ENCODE peak calls at places on chromosomes 12 and 14, in four cellular contexts. C is ovary; D is CD8-positive, alpha-beta T cell; T is AG10803. M is an unnamed sample.

GRCh38 chr14:75155159-75155558 is 21.3 kb downstream of the TMED10 start:
- DNase-seq in C (no peak), D (no peak), T (no peak), M (no peak)

GRCh38 chr14:88983755-88984154 is 159.3 kb downstream of the TTC8 start:
- DNase-seq in C (no peak), D (no peak), T (peak; percentile 90), M (no peak)

GRCh38 chr14:38074091-38074490 is 133.6 kb upstream of the SSTR1 start:
- DNase-seq in C (no peak), D (peak; percentile 19), T (no peak), M (no peak)

GRCh38 chr14:99986416-99986815 is 78.8 kb upstream of the EVL start:
- DNase-seq in C (no peak), D (no peak), T (peak; percentile 91), M (no peak)

GRCh38 chr12:114407566-114408411 is 1.8 kb upstream of the TBX5 start:
- DNase-seq in C (no peak), D (no peak), T (no peak), M (no peak)

GRCh38 chr12:120497524-120498150 is 1.7 kb downstream of the DYNLL1 start:
- DNase-seq in C (no peak), D (no peak), T (peak; percentile 27), M (no peak)

GRCh38 chr12:102300824-102301461 is 103.3 kb upstream of the PMCH start:
- DNase-seq in C (no peak), D (no peak), T (peak; percentile 44), M (peak; percentile 20)

GRCh38 chr14:61077946-61078738 is 97.1 kb downstream of the SLC38A6 start:
- DNase-seq in C (no peak), D (no peak), T (no peak), M (no peak)

GRCh38 chr12:104825408-104825807 is 132.7 kb downstream of the SLC41A2 start:
- DNase-seq in C (no peak), D (no peak), T (no peak), M (no peak)

GRCh38 chr14:101246894-101247853 is 314.1 kb upstream of the DIO3 start:
- DNase-seq in C (no peak), D (no peak), T (no peak), M (peak; percentile 33)

GRCh38 chr12:113278631-113279030 is 56.3 kb downstream of the SLC8B1 start:
- DNase-seq in C (no peak), D (no peak), T (no peak), M (no peak)

GRCh38 chr12:22046968-22047390 is 961 bp downstream of the CMAS start:
- DNase-seq in C (no peak), D (no peak), T (no peak), M (no peak)

GRCh38 chr12:109309441-109310246 is 560 bp upstream of the FOXN4 start:
- DNase-seq in C (no peak), D (no peak), T (no peak), M (no peak)

GRCh38 chr12:120584343-120585149 is 3.3 kb upstream of the POP5 start:
- DNase-seq in C (peak; percentile 21), D (peak; percentile 52), T (no peak), M (peak; percentile 32)

GRCh38 chr12:80936642-80937390 is 918 bp downstream of the LIN7A start:
- DNase-seq in C (peak; percentile 39), D (no peak), T (peak; percentile 41), M (peak; percentile 3)

GRCh38 chr14:25464772-25465171 is 414.8 kb upstream of the STXBP6 start:
- DNase-seq in C (no peak), D (no peak), T (no peak), M (no peak)

GRCh38 chr14:81464253-81465001 is 64.3 kb upstream of the STON2 start:
- DNase-seq in C (peak; percentile 23), D (peak; percentile 40), T (peak; percentile 45), M (no peak)

GRCh38 chr12:4809013-4809448 is 88.8 kb downstream of the GALNT8 start:
- DNase-seq in C (no peak), D (peak; percentile 28), T (no peak), M (no peak)

GRCh38 chr14:90976076-90976475 is 84.4 kb downstream of the RPS6KA5 start:
- DNase-seq in C (no peak), D (no peak), T (no peak), M (no peak)

GRCh38 chr12:98653866-98654493 is 8.9 kb downstream of the APAF1 start:
- DNase-seq in C (no peak), D (no peak), T (peak; percentile 73), M (no peak)

GRCh38 chr12:82524636-82525035 is 162.1 kb upstream of the TMTC2 start:
- DNase-seq in C (no peak), D (no peak), T (peak; percentile 3), M (no peak)

GRCh38 chr12:59164226-59164625 is 243.9 kb upstream of the LRIG3 start:
- DNase-seq in C (no peak), D (no peak), T (no peak), M (no peak)

GRCh38 chr12:67161322-67161918 is 107.7 kb upstream of the CAND1 start:
- DNase-seq in C (no peak), D (peak; percentile 30), T (peak; percentile 44), M (no peak)

GRCh38 chr14:97021571-97022171 is 224.5 kb downstream of the VRK1 start:
- DNase-seq in C (no peak), D (no peak), T (no peak), M (no peak)

GRCh38 chr14:99321955-99322730 is 50.1 kb upstream of the BCL11B start:
- DNase-seq in C (no peak), D (no peak), T (no peak), M (no peak)

GRCh38 chr12:31230004-31230403 is 95.9 kb downstream of the SINHCAF start:
- DNase-seq in C (no peak), D (no peak), T (no peak), M (no peak)
- H3K4me3 ChIP-seq in C (no peak overlapping the region), D (no peak overlapping the region), T (no peak overlapping the region), M (no peak overlapping the region)

GRCh38 chr12:123903301-123904065 is 69.1 kb downstream of the CCDC92 start:
- DNase-seq in C (no peak), D (no peak), T (no peak), M (no peak)
- TF ChIP-seq CTCF in C (no peak), D (no peak), T (no peak), M (no peak)

GRCh38 chr14:76654573-76654955 is 106.7 kb upstream of the VASH1 start:
- DNase-seq in C (no peak), D (no peak), T (no peak), M (no peak)

GRCh38 chr14:76653875-76654572 is 107.2 kb upstream of the VASH1 start:
- DNase-seq in C (no peak), D (no peak), T (no peak), M (no peak)

GRCh38 chr14:76655331-76655730 is 105.9 kb upstream of the VASH1 start:
- DNase-seq in C (no peak), D (no peak), T (no peak), M (no peak)

GRCh38 chr14:76656592-76656991 is 104.7 kb upstream of the VASH1 start:
- DNase-seq in C (no peak), D (no peak), T (no peak), M (no peak)

DNA sequence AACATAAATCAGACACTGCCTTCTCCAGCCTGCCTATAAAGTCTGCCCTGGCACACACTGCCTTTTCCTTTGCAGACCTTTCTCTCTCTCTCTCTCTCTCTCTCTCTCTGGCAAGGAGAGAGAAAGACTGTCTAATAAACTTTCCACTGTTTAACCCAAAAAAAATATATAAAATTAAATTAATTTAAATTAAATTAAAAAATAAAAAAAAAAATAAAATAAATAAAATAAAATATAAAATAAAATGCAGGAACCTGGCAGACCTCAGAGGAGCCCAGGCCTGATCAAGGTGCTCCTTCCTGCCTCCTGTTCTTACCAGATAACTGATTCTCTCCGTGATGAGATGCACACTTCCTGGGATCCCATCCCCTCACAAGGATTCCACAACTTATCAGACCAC is 103.9 kb upstream of the VASH1 start:
- DNase-seq in C (no peak), D (no peak), T (no peak), M (no peak)
- H3K4me3 ChIP-seq in C (no peak overlapping the region), D (no peak overlapping the region), T (no peak overlapping the region), M (no peak overlapping the region)

DNA sequence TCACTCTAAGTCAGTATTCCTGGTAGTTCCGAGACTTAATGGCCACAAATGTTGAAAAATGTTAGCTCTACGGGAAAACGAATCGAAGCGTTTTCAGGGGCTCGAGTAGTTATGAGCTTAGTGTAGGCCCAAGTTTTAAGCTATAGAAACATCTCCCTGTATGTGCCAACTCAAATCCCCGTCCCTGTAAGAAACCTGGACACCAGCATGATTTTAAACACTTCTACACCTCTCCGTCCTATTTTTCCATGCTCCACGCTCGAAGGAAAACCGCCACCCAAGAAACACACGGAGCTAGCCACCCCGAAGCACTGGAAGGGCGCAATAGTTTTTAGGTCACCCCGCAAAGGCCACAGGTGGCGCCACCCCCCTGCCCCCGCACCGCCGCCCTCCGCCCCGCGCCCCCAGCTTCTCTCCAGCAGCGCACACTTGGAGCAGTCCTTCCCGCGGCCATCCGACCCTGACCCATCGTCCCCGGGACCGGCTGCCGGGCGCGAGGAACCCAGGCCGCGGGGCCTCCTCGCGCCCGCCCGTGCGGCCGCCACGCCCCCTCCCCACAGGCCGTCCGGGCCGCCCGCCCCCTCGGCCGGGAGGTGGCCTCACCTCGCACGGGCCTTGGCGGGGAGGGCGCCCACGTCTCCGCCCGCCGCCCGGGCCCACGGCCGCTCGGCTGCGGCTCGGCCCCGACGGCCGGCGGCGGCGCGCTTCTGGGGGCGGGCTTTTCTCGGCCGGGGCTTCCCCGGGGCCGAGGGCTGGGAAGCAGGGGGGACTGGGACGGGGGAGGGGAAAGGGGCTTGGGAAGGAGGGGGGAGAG is 519 bp downstream of the R3HDM2 start:
- DNase-seq in C (peak; percentile 58), D (peak; percentile 47), T (peak; percentile 25), M (peak; percentile 55)
- TF ChIP-seq CTCF in C (no peak), D (no peak), T (peak; percentile 15), M (no peak)

DNA sequence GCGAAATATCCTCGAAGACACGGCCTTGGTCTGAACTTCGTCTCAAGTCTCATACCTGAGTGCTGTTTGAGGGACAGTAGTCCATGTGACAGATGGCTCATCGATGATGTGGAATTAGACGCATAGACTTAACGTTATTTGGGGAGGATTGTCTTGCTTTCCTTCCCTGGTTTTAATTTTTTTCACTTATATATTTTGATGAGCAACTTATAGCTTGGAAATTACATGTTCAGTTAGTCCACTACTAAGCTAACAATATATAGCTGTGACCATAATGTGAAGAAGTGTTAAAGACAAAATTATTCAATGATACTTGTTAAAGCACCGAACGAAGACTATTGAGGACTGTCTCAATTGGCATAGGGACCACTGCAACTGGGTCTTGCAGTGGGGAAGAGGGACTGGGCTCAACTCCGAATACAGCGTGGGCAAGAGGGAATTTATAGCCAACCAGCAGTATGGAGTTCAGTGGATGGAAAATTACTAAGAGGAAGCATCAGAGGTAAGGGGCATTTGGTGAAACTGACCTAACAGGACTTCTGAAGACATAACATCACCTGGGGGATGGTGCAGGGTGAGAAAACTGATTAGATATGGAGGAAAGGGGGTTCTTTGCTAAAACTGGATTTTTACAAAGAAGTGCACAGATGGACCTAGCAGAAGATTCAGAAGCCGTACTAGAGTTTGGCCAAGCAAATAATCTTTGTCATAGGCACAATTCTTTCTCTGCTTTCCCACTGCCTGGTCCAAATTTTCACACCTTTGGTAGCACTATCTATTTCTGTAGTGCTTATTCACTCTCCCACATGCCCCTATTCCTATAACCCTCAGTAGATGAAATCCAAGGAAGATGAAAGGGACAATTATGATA is 910 bp upstream of the TM7SF3 start:
- DNase-seq in C (no peak), D (no peak), T (no peak), M (no peak)
- H3K4me3 ChIP-seq in C (peak overlapping the region; percentile 76), D (peak overlapping the region; percentile 36), T (peak overlapping the region; percentile 87), M (no peak overlapping the region)

GRCh38 chr14:71776463-71777359 is 155.5 kb upstream of the RGS6 start:
- DNase-seq in C (no peak), D (no peak), T (peak; percentile 4), M (no peak)
- TF ChIP-seq CTCF in C (no peak), D (no peak), T (no peak), M (no peak)

GRCh38 chr14:65318636-65319506 is 93.7 kb upstream of the FUT8 start:
- DNase-seq in C (no peak), D (no peak), T (no peak), M (no peak)
- H3K4me3 ChIP-seq in C (no peak overlapping the region), D (no peak overlapping the region), T (no peak overlapping the region), M (no peak overlapping the region)